ENCODE peak calls at places on chromosomes 2 and 18, in six cellular contexts. D is body of pancreas, A is GM23338, P is heart right ventricle, L is OCI-LY7, J is astrocyte. K is an unnamed sample. For H3K4me1, the result is how much of the 10 kb centered on the place peaks cover.

GRCh38 chr2:7084601-7085000 is 167.4 kb downstream of the RNF144A start:
- DNase-seq in D (no peak), A (no peak), P (no peak), L (no peak), J (peak), K (no peak)

GRCh38 chr2:12592296-12592695 is 124.4 kb upstream of the TRIB2 start:
- DNase-seq in D (no peak), A (no peak), P (no peak), L (no peak), J (no peak), K (no peak)

GRCh38 chr2:218618102-218618860 is 10.6 kb downstream of the PLCD4 start:
- DNase-seq in D (no peak), A (peak), P (no peak), L (peak), J (no peak), K (no peak)

GRCh38 chr2:64698668-64699444 is 45.1 kb upstream of the SERTAD2 start:
- DNase-seq in D (no peak), A (no peak), P (no peak), L (no peak), J (peak), K (peak)

GRCh38 chr2:230849633-230850357 is 14.9 kb upstream of the ITM2C start:
- DNase-seq in D (peak), A (peak), P (no peak), L (peak), J (no peak), K (no peak)

GRCh38 chr2:64839844-64840243 is 149.4 kb upstream of the SLC1A4 start:
- DNase-seq in D (no peak), A (no peak), P (no peak), L (peak), J (no peak), K (no peak)

GRCh38 chr18:55097406-55098170 is 138.3 kb upstream of the CCDC68 start:
- DNase-seq in D (no peak), A (no peak), P (no peak), L (no peak), J (peak), K (peak)

GRCh38 chr2:132420776-132421175 is 4.2 kb downstream of the GPR39 start:
- DNase-seq in D (no peak), A (no peak), P (no peak), L (no peak), J (no peak), K (no peak)

GRCh38 chr2:217897816-217898806 is 104.7 kb downstream of the TNS1 start:
- DNase-seq in D (peak), A (no peak), P (peak), L (no peak), J (no peak), K (no peak)

GRCh38 chr18:24019641-24020331 is 5.2 kb downstream of the TTC39C start:
- DNase-seq in D (no peak), A (no peak), P (no peak), L (peak), J (peak), K (no peak)

GRCh38 chr2:49226360-49226759 is 72.0 kb upstream of the FSHR start:
- DNase-seq in D (no peak), A (no peak), P (no peak), L (no peak), J (no peak), K (no peak)

GRCh38 chr2:173048530-173048900 is 27.1 kb upstream of the MAP3K20 start:
- DNase-seq in D (no peak), A (no peak), P (no peak), L (no peak), J (no peak), K (no peak)
- H3K27ac ChIP-seq in D (peak), A (no peak), P (peak), L (no peak), J (peak), K (peak)

DNA sequence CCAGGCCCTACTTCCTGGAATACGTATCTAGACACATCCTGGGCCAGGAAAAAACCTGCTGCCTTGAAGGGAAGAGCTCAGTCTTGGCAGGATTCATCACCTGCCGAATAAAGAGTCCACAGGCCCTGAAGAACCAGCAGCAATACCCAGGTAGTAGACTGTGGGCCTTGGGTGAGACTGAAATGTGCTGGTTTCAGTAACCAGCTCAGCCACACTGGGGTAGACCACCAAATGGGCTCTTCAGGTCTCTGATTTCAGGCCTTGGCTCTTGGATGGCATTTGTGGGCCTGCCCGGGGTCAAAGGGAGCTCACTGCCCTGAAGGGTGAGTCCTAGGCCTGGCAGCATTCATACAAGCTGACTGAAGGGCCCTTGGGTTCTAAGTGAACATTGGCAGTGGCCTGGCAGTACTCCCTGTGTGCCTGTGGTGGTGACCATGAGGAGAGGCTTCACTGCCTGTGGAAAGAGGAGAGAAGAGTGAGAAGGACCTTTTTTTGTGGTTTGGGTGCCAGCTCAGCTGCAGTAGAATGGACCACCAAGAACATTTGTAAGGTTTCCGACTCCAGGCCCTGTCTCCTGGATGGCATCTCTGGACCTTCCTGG is 175.1 kb downstream of the ANKRD30B start:
- DNase-seq in D (no peak), A (no peak), P (no peak), L (no peak), J (no peak), K (no peak)
- TF ChIP-seq CTCF in D (no peak), A (no peak), P (no peak), L (no peak), J (no peak), K (no peak)

GRCh38 chr2:70939847-70940580 is 4.3 kb downstream of the ATP6V1B1 start:
- DNase-seq in D (no peak), A (no peak), P (no peak), L (no peak), J (no peak), K (no peak)
- H3K4me1 ChIP-seq in D (under half), A (under half), P (under half), L (under half), J (under half), K (under half)

GRCh38 chr2:238566001-238566645 is 139.4 kb downstream of the ASB1 start:
- DNase-seq in D (no peak), A (no peak), P (no peak), L (no peak), J (no peak), K (no peak)

GRCh38 chr2:238565031-238565430 is 138.3 kb downstream of the ASB1 start:
- DNase-seq in D (no peak), A (no peak), P (no peak), L (no peak), J (no peak), K (no peak)

GRCh38 chr2:238568455-238569414 is 142.0 kb downstream of the ASB1 start:
- DNase-seq in D (no peak), A (no peak), P (no peak), L (no peak), J (no peak), K (no peak)

GRCh38 chr2:238567996-238568395 is 141.3 kb downstream of the ASB1 start:
- DNase-seq in D (no peak), A (no peak), P (no peak), L (no peak), J (no peak), K (no peak)

DNA sequence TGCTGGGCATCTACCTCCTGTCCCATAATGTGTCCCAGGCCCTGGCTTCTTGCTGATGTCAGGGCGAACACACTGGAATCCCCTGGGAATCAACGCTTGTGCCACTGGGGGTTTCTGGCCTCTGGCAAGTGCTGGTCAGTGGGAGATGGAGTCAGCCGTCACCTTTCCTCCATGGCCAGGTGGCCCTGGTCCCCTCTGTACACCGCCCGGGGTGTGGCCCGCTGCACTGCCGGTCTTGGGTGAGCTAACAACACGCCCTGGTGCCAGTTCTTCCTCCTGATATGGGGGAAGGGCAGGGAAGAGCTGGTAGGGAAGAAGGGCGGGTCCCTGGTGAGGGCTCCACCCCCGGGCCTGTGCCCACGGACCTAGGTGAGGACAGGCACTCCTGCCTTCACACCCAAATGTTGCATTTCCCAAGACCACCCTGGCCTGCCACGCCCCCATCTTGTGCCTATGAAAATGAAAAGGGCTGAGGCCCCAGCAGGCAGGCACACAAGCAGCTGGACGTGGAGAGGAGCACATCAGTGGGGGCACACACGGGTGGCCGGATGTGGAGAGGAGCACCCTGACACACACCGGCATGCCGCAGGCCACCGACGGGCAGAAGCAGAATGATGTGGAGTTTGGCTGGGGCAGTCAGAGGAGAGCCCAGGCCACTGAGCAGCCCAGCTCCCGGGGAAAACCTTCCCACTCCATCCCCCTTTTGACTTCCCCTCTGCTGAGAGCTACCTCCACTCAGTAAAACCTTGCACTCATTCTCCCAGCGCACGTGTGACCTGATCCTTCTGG is 140.5 kb downstream of the ASB1 start:
- DNase-seq in D (no peak), A (no peak), P (no peak), L (no peak), J (no peak), K (no peak)
- H3K27ac ChIP-seq in D (no peak), A (no peak), P (no peak), L (no peak), J (no peak), K (no peak)

GRCh38 chr2:206783718-206784117 is 18.3 kb downstream of the FASTKD2 start:
- DNase-seq in D (no peak), A (peak), P (no peak), L (no peak), J (no peak), K (no peak)
- TF ChIP-seq CTCF in D (no peak), A (peak), P (peak), L (peak), J (peak), K (peak)

GRCh38 chr18:35387367-35387685 is 10.2 kb upstream of the ZNF396 start:
- DNase-seq in D (no peak), A (no peak), P (no peak), L (no peak), J (peak), K (no peak)

GRCh38 chr18:35390956-35391695 is 14.0 kb upstream of the ZNF396 start:
- DNase-seq in D (no peak), A (no peak), P (no peak), L (no peak), J (no peak), K (no peak)

GRCh38 chr18:35389095-35389618 is 12.0 kb upstream of the ZNF396 start:
- DNase-seq in D (no peak), A (no peak), P (no peak), L (no peak), J (peak), K (no peak)

GRCh38 chr18:35383136-35383535 is 6.0 kb upstream of the ZNF396 start:
- DNase-seq in D (no peak), A (no peak), P (no peak), L (no peak), J (no peak), K (no peak)

GRCh38 chr18:35386600-35387366 is 9.6 kb upstream of the ZNF396 start:
- DNase-seq in D (peak), A (peak), P (peak), L (peak), J (peak), K (peak)
- H3K4me1 ChIP-seq in D (under half), A (under half), P (under half), L (under half), J (under half), K (under half)

GRCh38 chr2:127172306-127172705 is 47.8 kb downstream of the CYP27C1 start:
- DNase-seq in D (no peak), A (no peak), P (no peak), L (no peak), J (no peak), K (no peak)
- H3K27ac ChIP-seq in D (no peak), A (no peak), P (no peak), L (no peak), J (no peak), K (peak)

GRCh38 chr2:86201951-86202692 is 2.9 kb downstream of the MRPL35 start:
- DNase-seq in D (no peak), A (peak), P (no peak), L (no peak), J (peak), K (no peak)
- TF ChIP-seq CTCF in D (no peak), A (no peak), P (no peak), L (no peak), J (no peak), K (peak)

DNA sequence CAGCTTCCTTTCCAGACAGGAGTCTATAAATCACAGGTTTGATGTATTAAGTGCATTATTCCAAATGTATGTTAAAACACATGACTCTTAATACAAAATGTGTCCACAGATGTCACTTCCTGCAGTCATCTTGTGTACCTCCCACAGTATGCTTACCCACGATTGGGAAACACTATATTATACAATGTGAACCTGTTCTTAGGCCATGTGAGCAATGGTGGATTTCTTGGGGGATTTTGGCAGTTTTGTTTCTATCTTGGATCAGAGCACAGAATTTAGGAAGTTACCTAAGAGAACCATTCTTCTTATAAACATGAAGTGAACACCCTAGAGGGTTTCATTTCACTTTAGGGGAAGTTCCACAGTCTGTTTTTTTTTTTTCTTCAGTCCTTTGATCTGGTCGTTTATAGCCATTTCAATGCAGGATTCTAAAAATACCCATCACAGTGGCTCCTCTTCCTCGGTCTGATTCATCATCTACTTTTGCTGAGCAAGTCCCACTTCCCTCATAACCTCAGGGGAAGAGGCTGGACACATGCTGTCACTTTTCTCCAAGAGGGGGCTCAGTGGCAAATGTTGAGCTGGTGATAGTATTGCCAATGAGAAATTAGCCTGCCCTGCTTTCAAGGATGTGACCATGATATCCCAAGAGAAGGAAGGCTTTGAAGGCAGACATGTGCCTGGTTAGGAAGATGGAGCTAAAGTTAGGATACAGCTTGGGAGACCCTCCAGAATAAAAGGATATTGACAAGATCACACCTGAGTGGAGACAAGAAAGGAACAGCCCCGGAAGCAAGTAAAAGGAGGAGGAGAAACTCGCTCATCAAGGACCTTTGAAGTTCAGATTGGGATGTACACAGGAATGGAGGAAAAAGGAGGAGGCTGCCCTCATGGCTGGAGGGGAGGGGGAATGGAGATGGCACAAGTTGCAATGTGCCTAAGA is 22.6 kb downstream of the PLEK start:
- DNase-seq in D (no peak), A (no peak), P (no peak), L (peak), J (no peak), K (no peak)
- H3K4me1 ChIP-seq in D (under half), A (under half), P (under half), L (half or more), J (under half), K (under half)

GRCh38 chr2:144508162-144508765 is 11.7 kb downstream of the ZEB2 start:
- DNase-seq in D (no peak), A (no peak), P (no peak), L (peak), J (no peak), K (no peak)
- H3K27ac ChIP-seq in D (no peak), A (no peak), P (peak), L (no peak), J (no peak), K (no peak)